ENCODE peak calls at places on chromosomes 1 and 21, in ten cellular contexts. W is hepatocyte, N is GM23248, C is PC-9, T is HCT116, Z is OCI-LY7, X is MM.1S, J is GM23338, R is PC-3, S is SK-N-SH. O is an unnamed sample.

GRCh38 chr1:29825274-29825940 is 589.1 kb downstream of the PTPRU start:
- DNase-seq in W (no peak), N (no peak), C (no peak), T (no peak), Z (no peak), X (no peak), J (no peak), R (no peak), S (no peak), O (no peak)

GRCh38 chr1:205629751-205630150 is 2.1 kb downstream of the ELK4 start:
- DNase-seq in W (no peak), N (peak; percentile 32), C (no peak), T (no peak), Z (peak; percentile 19), X (no peak), J (no peak), R (no peak), S (no peak), O (no peak)

GRCh38 chr1:60126733-60127132 is 53.2 kb upstream of the C1orf87 start:
- DNase-seq in W (no peak), N (no peak), C (no peak), T (no peak), Z (no peak), X (no peak), J (peak; percentile 33), R (no peak), S (no peak), O (no peak)

GRCh38 chr1:29390491-29391361 is 154.4 kb downstream of the PTPRU start:
- DNase-seq in W (no peak), N (no peak), C (no peak), T (no peak), Z (no peak), X (no peak), J (no peak), R (no peak), S (no peak), O (no peak)

GRCh38 chr1:46065405-46065804 is 67.0 kb downstream of the PIK3R3 start:
- DNase-seq in W (peak; percentile 15), N (no peak), C (no peak), T (peak; percentile 18), Z (peak; percentile 38), X (peak; percentile 75), J (peak; percentile 17), R (no peak), S (no peak), O (no peak)

GRCh38 chr1:3173113-3173745 is 104.2 kb downstream of the PRDM16 start:
- DNase-seq in W (no peak), N (no peak), C (no peak), T (no peak), Z (no peak), X (no peak), J (no peak), R (no peak), S (no peak), O (no peak)

GRCh38 chr21:44802396-44803153 is 955 bp upstream of the UBE2G2 start:
- DNase-seq in W (peak; percentile 33), N (peak; percentile 52), C (no peak), T (no peak), Z (peak; percentile 20), X (peak; percentile 54), J (peak; percentile 63), R (peak; percentile 51), S (peak; percentile 55), O (peak; percentile 54)

GRCh38 chr1:99659755-99660210 is 13.9 kb downstream of the PALMD start:
- DNase-seq in W (no peak), N (peak; percentile 68), C (peak; percentile 74), T (no peak), Z (no peak), X (no peak), J (peak; percentile 31), R (peak; percentile 94), S (no peak), O (no peak)

GRCh38 chr1:13462682-13463081 is 51.1 kb downstream of the LRRC38 start:
- DNase-seq in W (no peak), N (peak; percentile 3), C (no peak), T (no peak), Z (no peak), X (no peak), J (no peak), R (no peak), S (no peak), O (no peak)

GRCh38 chr1:226510453-226510852 is 38.1 kb upstream of the STUM start:
- DNase-seq in W (no peak), N (peak; percentile 54), C (no peak), T (no peak), Z (no peak), X (no peak), J (no peak), R (no peak), S (no peak), O (no peak)

GRCh38 chr1:217540321-217540720 is 90.6 kb downstream of the GPATCH2 start:
- DNase-seq in W (no peak), N (no peak), C (no peak), T (no peak), Z (no peak), X (no peak), J (no peak), R (no peak), S (no peak), O (no peak)

GRCh38 chr1:217534566-217534965 is 96.3 kb downstream of the GPATCH2 start:
- DNase-seq in W (no peak), N (no peak), C (no peak), T (no peak), Z (no peak), X (no peak), J (no peak), R (no peak), S (no peak), O (no peak)

GRCh38 chr1:217539510-217539909 is 91.4 kb downstream of the GPATCH2 start:
- DNase-seq in W (no peak), N (no peak), C (no peak), T (no peak), Z (no peak), X (no peak), J (no peak), R (peak; percentile 31), S (no peak), O (no peak)

DNA sequence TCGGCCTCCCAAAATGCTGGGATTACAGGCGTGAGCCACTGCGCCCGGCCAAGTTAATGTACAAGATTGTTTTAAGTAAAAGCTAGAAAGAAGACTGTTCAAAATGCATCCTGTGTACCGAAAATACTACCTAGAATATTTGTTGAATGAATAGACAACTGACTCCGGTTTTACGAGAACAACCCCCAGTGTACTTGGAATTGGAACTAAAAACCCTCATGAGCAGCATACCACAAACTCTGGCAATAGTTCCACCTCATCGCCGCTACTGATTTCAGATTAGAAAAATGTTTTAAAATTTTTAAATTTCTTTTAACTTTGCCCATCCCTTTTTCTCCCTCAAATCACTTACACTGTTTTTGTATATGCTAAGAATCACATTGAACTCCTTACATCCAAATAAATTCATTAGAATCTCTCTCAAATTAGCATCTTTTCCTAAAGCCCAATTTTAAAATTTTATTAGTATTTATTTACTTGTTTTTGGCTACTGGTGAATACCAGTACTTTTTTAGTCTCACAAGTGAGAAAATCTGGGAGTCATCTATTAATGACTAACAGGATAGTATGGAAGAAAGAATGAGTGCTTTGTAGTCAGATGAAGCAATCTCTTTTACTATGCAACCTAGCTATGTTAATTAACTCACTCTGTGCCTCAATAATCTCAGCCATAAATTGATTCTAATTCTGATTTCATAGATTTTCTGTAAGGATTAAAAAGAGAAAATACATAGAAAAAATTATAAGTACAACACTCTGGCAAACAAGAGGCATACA is 95.1 kb downstream of the GPATCH2 start:
- DNase-seq in W (no peak), N (peak; percentile 74), C (no peak), T (no peak), Z (no peak), X (no peak), J (no peak), R (peak; percentile 69), S (no peak), O (no peak)
- H3K9me2 ChIP-seq in W (no peaks in the 10 kb centered on the region), N (no peaks in the 10 kb centered on the region), C (peaks cover 4% of the 10 kb centered on the region), T (no peaks in the 10 kb centered on the region), Z (no peaks in the 10 kb centered on the region), X (no peaks in the 10 kb centered on the region), J (no peaks in the 10 kb centered on the region), R (no peaks in the 10 kb centered on the region), S (no peaks in the 10 kb centered on the region), O (peaks cover 3% of the 10 kb centered on the region)

DNA sequence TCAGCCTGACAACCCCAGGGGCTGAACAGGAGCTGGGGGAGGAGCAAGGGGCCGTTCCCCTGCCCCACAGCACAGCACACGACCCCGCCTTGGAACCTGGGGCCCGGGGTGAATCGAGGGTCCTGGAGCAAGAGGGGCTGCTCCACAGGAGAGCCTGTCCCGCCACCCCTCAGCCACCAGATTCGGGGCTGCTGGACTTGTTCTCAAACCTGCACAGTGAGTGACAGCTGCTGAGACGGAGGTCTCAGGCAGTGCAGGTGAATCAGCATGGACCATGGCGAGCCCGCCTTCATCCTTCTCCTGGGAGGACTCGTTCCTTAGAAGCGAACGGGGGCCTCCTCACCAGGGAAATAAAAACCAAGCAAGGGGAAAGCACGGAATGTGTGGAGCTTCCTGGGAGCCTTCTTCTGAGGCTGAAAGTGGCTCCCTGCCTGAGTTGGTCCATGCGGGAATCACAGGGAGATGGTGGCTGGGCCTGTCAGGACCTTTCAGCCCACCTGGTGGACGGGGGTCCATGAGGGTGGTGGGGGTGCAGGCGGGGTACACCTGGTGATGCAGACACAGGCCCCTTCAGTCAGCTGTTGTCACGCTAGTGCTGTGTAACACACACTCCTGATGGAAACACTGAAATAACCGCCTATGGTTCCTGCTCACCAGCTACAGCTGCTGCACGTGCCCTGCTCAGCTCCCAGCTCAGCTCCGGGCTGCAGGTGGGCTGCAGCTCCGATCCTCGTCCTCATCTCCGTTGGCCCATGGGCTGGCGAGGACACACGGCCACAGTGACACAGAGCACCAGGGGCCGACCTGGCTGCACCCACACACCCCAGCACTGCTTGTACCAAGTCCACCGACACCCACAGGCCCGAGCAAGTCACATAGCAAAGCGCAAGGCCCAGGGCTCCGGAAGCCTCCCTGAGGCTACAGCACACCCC is 125.2 kb downstream of the SIK1 start:
- DNase-seq in W (no peak), N (no peak), C (no peak), T (no peak), Z (no peak), X (no peak), J (no peak), R (no peak), S (no peak), O (no peak)
- H3K9me2 ChIP-seq in W (no peaks in the 10 kb centered on the region), N (no peaks in the 10 kb centered on the region), C (no peaks in the 10 kb centered on the region), T (no peaks in the 10 kb centered on the region), Z (no peaks in the 10 kb centered on the region), X (no peaks in the 10 kb centered on the region), J (no peaks in the 10 kb centered on the region), R (no peaks in the 10 kb centered on the region), S (no peaks in the 10 kb centered on the region), O (no peaks in the 10 kb centered on the region)

GRCh38 chr1:6210606-6211355 is 4.9 kb downstream of the RNF207 start:
- DNase-seq in W (no peak), N (no peak), C (no peak), T (no peak), Z (no peak), X (no peak), J (no peak), R (no peak), S (no peak), O (no peak)
- H3K9me2 ChIP-seq in W (no peaks in the 10 kb centered on the region), N (no peaks in the 10 kb centered on the region), C (no peaks in the 10 kb centered on the region), T (no peaks in the 10 kb centered on the region), Z (no peaks in the 10 kb centered on the region), X (no peaks in the 10 kb centered on the region), J (no peaks in the 10 kb centered on the region), R (no peaks in the 10 kb centered on the region), S (no peaks in the 10 kb centered on the region), O (no peaks in the 10 kb centered on the region)

DNA sequence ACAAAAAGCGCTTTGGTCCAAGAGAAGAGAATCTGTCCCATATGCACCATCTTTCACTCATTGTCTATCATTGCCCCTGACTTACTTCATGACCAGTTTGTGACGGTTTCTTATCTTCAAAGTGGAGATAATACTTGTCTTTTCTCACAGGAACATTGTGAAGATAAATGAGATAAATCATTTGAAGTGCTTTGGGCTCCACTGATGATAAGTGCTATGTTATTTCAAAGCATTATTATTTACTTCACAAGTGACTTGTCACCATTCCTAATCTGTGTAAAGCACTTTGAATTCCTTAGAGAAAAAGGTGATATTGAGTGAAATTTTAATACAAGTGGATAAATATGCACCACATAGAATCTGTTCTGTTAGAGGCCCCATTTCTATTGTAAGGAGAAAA is 731.6 kb upstream of the PTBP2 start:
- DNase-seq in W (no peak), N (no peak), C (no peak), T (no peak), Z (no peak), X (no peak), J (no peak), R (no peak), S (no peak), O (no peak)
- H3K9me2 ChIP-seq in W (no peaks in the 10 kb centered on the region), N (no peaks in the 10 kb centered on the region), C (no peaks in the 10 kb centered on the region), T (no peaks in the 10 kb centered on the region), Z (no peaks in the 10 kb centered on the region), X (no peaks in the 10 kb centered on the region), J (peaks cover 9% of the 10 kb centered on the region), R (no peaks in the 10 kb centered on the region), S (no peaks in the 10 kb centered on the region), O (no peaks in the 10 kb centered on the region)